ENCODE peak calls at places on chromosomes 13 and 19, in four cellular contexts. P is stimulated activated CD8-positive, alpha-beta memory T cell treated with anti-CD3 and anti-CD28 coated beads, Interleukin-12 subunit alpha, Interleukin-12 subunit beta, amount 100 ng/mL, for 4 hours; Y is AG09319; S is tibial artery. V is an unnamed sample.

GRCh38 chr19:10855879-10856522 is 7.8 kb downstream of the C19orf38 start:
- DNase-seq in Y (no peak), P (no peak), S (no peak), V (peak; percentile 21)

GRCh38 chr13:67120872-67121531 is 109.1 kb downstream of the PCDH9 start:
- DNase-seq in P (no peak), S (no peak), Y (no peak), V (peak; percentile 31)

GRCh38 chr19:37855098-37855497 is 51.3 kb downstream of the WDR87 start:
- DNase-seq in P (peak; percentile 0), S (no peak), Y (no peak), V (no peak)

GRCh38 chr13:113947321-113948033 is 26.4 kb downstream of the C13orf46 start:
- DNase-seq in Y (peak; percentile 28), P (no peak), S (peak; percentile 86), V (no peak)

GRCh38 chr13:91863699-91864098 is 465.3 kb downstream of the GPC5 start:
- DNase-seq in Y (no peak), P (no peak), S (no peak), V (no peak)

GRCh38 chr19:18340990-18341868 is 831 bp downstream of the PGPEP1 start:
- DNase-seq in Y (no peak), P (peak; percentile 54), S (peak; percentile 82), V (no peak)

GRCh38 chr13:23790591-23791170 is 98.5 kb downstream of the MIPEP start:
- DNase-seq in P (no peak), S (no peak), Y (peak; percentile 58), V (no peak)

GRCh38 chr13:74705438-74705837 is 571.2 kb upstream of the KLF12 start:
- DNase-seq in Y (no peak), P (no peak), S (no peak), V (no peak)

GRCh38 chr13:93577105-93577504 is 350.5 kb downstream of the GPC6 start:
- DNase-seq in Y (no peak), P (no peak), S (no peak), V (no peak)

GRCh38 chr13:65613004-65613403 is 1617.1 kb downstream of the PCDH9 start:
- DNase-seq in Y (no peak), P (no peak), S (no peak), V (no peak)

GRCh38 chr13:106595623-106596022 is 27.7 kb upstream of the ARGLU1 start:
- DNase-seq in P (no peak), S (no peak), Y (no peak), V (no peak)